ENCODE peak calls at places on chromosome 19, in five cellular contexts. One of them, this sample, is unnamed.

GRCh38 chr19:55289117-55289796 is 5.5 kb downstream of the BRSK1 start:
- DNase-seq in H9: no peak
- DNase-seq in heart left ventricle: no peak
- DNase-seq in prostate gland: no peak
- DNase-seq in A549: no peak
- DNase-seq in this sample: no peak

GRCh38 chr19:45154064-45154827 is 6.5 kb downstream of the NKPD1 start:
- DNase-seq in H9: no peak
- DNase-seq in heart left ventricle: no peak
- DNase-seq in prostate gland: no peak
- DNase-seq in A549: no peak
- DNase-seq in this sample: no peak

GRCh38 chr19:45640849-45641273 is 1.7 kb upstream of the EML2 start:
- DNase-seq in H9: peak; percentile 86
- DNase-seq in heart left ventricle: no peak
- DNase-seq in prostate gland: no peak
- DNase-seq in A549: no peak
- DNase-seq in this sample: no peak

GRCh38 chr19:14363203-14364097 is 17.8 kb upstream of the ADGRE5 start:
- DNase-seq in H9: peak; percentile 92
- DNase-seq in heart left ventricle: peak; percentile 91
- DNase-seq in prostate gland: peak; percentile 16
- DNase-seq in A549: peak; percentile 52
- DNase-seq in this sample: peak; percentile 73

GRCh38 chr19:41811036-41811435 is 14.6 kb downstream of the CEACAM3 start:
- DNase-seq in H9: no peak
- DNase-seq in heart left ventricle: peak; percentile 71
- DNase-seq in prostate gland: no peak
- DNase-seq in A549: no peak
- DNase-seq in this sample: no peak

GRCh38 chr19:4594199-4594598 is 34.7 kb upstream of the SEMA6B start:
- DNase-seq in H9: no peak
- DNase-seq in heart left ventricle: no peak
- DNase-seq in prostate gland: no peak
- DNase-seq in A549: no peak
- DNase-seq in this sample: no peak

GRCh38 chr19:55418185-55418584 is 10.6 kb upstream of the UBE2S start:
- DNase-seq in H9: peak; percentile 73
- DNase-seq in heart left ventricle: no peak
- DNase-seq in prostate gland: peak; percentile 48
- DNase-seq in A549: peak; percentile 91
- DNase-seq in this sample: peak; percentile 69

GRCh38 chr19:45474941-45475516 is 7.2 kb downstream of the FOSB start:
- DNase-seq in H9: no peak
- DNase-seq in heart left ventricle: no peak
- DNase-seq in prostate gland: no peak
- DNase-seq in A549: no peak
- DNase-seq in this sample: peak; percentile 38

GRCh38 chr19:42606660-42607351 is 12.1 kb upstream of the CEACAM8 start:
- DNase-seq in H9: peak; percentile 76
- DNase-seq in heart left ventricle: peak; percentile 73
- DNase-seq in prostate gland: peak; percentile 90
- DNase-seq in A549: peak; percentile 88
- DNase-seq in this sample: peak; percentile 77

GRCh38 chr19:14775855-14776254 is 2.5 kb downstream of the ADGRE2 start:
- DNase-seq in H9: peak; percentile 31
- DNase-seq in heart left ventricle: peak; percentile 72
- DNase-seq in prostate gland: no peak
- DNase-seq in A549: no peak
- DNase-seq in this sample: no peak

GRCh38 chr19:44757735-44758505 is 9.4 kb downstream of the BCL3 start:
- DNase-seq in H9: peak; percentile 74
- DNase-seq in heart left ventricle: peak; percentile 88
- DNase-seq in prostate gland: no peak
- DNase-seq in A549: no peak
- DNase-seq in this sample: peak; percentile 57

GRCh38 chr19:13150919-13151604 is 851 bp downstream of the IER2 start:
- DNase-seq in H9: no peak
- DNase-seq in heart left ventricle: no peak
- DNase-seq in prostate gland: peak; percentile 28
- DNase-seq in A549: no peak
- DNase-seq in this sample: peak; percentile 21

GRCh38 chr19:34067861-34068271 is 104.4 kb upstream of the LSM14A start:
- DNase-seq in H9: no peak
- DNase-seq in heart left ventricle: no peak
- DNase-seq in prostate gland: no peak
- DNase-seq in A549: peak; percentile 89
- DNase-seq in this sample: no peak

GRCh38 chr19:8517551-8518442 is 3.8 kb upstream of the ZNF414 start:
- DNase-seq in H9: no peak
- DNase-seq in heart left ventricle: no peak
- DNase-seq in prostate gland: no peak
- DNase-seq in A549: no peak
- DNase-seq in this sample: no peak

GRCh38 chr19:49812997-49813861 is at the start of gene FUZ:
- DNase-seq in H9: peak; percentile 99
- DNase-seq in heart left ventricle: peak; percentile 97
- DNase-seq in prostate gland: peak; percentile 96
- DNase-seq in A549: peak; percentile 100
- DNase-seq in this sample: peak; percentile 96
- TF ChIP-seq CTCF in H9: peak; percentile 63
- TF ChIP-seq CTCF in heart left ventricle: peak; percentile 9
- TF ChIP-seq CTCF in prostate gland: no peak
- TF ChIP-seq CTCF in A549: no peak
- TF ChIP-seq CTCF in this sample: peak; percentile 34

DNA sequence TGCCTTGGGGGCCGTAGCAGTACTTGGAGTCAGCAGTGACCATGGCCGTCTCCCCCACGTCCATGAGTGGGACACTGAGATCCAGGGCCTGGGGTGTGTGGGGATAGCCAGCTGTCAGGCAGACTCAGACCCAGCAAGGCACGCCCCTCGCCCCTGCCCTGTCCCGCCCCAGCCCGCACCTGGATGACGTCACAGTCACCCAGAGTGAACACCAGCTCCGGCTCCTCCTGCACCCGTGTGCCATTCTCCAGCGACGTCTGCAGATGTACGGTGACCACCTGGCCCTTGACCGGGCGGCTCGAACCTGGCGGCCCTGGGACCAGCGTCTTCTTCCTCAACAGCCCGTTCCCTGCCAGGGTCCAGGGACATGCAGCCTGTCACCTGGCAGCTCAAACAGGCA is 4.0 kb downstream of the FKBP8 start:
- DNase-seq in H9: no peak
- DNase-seq in heart left ventricle: no peak
- DNase-seq in prostate gland: no peak
- DNase-seq in A549: no peak
- DNase-seq in this sample: no peak
- H3K4me1 ChIP-seq in H9: peaks cover 2% of the 10 kb centered on the region
- H3K4me1 ChIP-seq in heart left ventricle: peaks cover 10% of the 10 kb centered on the region
- H3K4me1 ChIP-seq in prostate gland: peaks cover 5% of the 10 kb centered on the region
- H3K4me1 ChIP-seq in A549: peaks cover 11% of the 10 kb centered on the region
- H3K4me1 ChIP-seq in this sample: peaks cover 11% of the 10 kb centered on the region

DNA sequence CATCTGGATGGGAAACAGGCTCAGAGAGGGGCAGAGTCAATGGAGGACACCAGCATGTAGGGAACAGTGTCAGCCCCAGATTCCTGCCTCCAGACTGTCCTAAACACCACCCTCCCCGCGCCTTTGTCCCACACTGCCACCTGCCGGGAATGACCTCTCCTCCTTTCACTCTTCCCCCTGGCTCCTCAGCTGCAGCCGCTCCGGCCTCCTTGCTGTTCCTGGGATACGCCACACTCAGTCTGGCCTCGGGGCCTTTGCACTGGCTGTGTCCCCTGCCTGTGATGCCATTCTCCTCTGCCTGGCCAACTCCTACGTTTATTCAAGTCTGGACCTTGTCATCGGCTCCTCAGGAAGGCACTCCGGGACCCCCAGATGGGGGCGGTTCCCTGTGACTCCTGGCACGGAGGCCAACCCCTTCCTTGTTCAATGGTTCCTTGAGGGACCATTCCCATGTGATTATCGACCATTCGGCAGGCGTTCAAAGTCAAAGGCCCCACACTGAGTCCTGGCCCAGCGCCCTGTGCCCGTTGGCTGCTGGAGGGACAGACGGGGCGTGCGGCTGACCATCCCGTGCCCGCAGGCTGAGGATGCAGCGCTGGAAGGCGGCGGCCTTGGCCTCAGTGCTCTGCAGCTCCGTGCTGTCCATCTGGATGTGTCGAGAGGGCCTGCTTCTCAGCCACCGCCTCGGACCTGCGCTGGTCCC is 15.8 kb downstream of the FUT6 start:
- DNase-seq in H9: peak; percentile 74
- DNase-seq in heart left ventricle: no peak
- DNase-seq in prostate gland: no peak
- DNase-seq in A549: peak; percentile 53
- DNase-seq in this sample: no peak
- TF ChIP-seq CTCF in H9: peak; percentile 45
- TF ChIP-seq CTCF in heart left ventricle: no peak
- TF ChIP-seq CTCF in prostate gland: no peak
- TF ChIP-seq CTCF in A549: peak; percentile 51
- TF ChIP-seq CTCF in this sample: no peak

DNA sequence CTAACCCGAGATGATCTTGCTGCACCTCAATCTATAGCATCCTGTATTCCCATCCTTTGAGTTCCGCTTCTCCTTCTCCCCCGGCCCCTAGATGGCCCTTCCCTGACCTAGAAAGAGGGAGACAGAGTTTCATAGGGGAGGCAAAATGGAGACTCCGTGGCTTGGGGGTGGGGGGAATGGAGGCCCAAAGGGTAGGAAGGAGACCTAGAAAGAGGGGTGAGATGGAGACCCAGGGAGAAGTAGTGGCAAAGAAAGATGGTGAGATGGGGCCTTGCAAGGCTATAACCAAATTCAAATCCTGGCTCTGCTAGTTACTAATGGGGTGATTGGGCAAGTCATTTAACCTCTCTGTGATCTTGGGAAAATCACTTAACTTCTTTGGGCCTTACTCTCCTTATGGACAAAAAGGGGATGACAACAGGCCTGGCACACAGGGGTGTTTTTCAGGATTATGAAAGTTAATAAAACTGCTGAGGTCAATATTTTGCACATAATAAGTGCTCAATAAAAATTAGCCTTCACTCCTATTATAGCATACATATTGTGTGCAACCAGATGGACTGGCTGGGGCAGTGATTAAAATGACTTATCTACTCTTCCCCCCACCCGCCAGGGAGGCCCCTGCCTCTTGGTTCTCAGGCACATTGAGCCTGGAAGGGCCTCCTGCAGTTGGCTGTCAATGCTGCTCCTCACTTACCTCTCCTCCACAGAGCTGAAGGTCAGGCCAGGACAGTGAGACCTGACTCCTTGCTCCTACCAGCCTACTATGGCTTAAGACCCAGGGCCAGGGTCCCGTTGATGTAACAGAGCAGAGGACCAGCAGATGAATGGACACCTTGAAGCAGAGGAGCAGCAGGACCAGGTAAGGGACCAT is 623 bp downstream of the SPHK2 start:
- DNase-seq in H9: peak; percentile 30
- DNase-seq in heart left ventricle: no peak
- DNase-seq in prostate gland: no peak
- DNase-seq in A549: no peak
- DNase-seq in this sample: no peak
- H3K4me1 ChIP-seq in H9: peaks cover 3% of the 10 kb centered on the region
- H3K4me1 ChIP-seq in heart left ventricle: peaks cover 38% of the 10 kb centered on the region
- H3K4me1 ChIP-seq in prostate gland: peaks cover 25% of the 10 kb centered on the region
- H3K4me1 ChIP-seq in A549: peaks cover 48% of the 10 kb centered on the region
- H3K4me1 ChIP-seq in this sample: peaks cover 41% of the 10 kb centered on the region

GRCh38 chr19:3233831-3234230 is 9.4 kb downstream of the CELF5 start:
- DNase-seq in H9: peak; percentile 42
- DNase-seq in heart left ventricle: no peak
- DNase-seq in prostate gland: no peak
- DNase-seq in A549: no peak
- DNase-seq in this sample: no peak
- TF ChIP-seq CTCF in H9: peak; percentile 45
- TF ChIP-seq CTCF in heart left ventricle: no peak
- TF ChIP-seq CTCF in prostate gland: no peak
- TF ChIP-seq CTCF in A549: no peak
- TF ChIP-seq CTCF in this sample: no peak

GRCh38 chr19:48171584-48172170 is 1.2 kb downstream of the ZSWIM9 start:
- DNase-seq in H9: no peak
- DNase-seq in heart left ventricle: peak; percentile 16
- DNase-seq in prostate gland: no peak
- DNase-seq in A549: no peak
- DNase-seq in this sample: no peak

GRCh38 chr19:48169585-48169973 is 565 bp downstream of the LIG1 start:
- DNase-seq in H9: peak; percentile 93
- DNase-seq in heart left ventricle: peak; percentile 89
- DNase-seq in prostate gland: peak; percentile 81
- DNase-seq in A549: peak; percentile 79
- DNase-seq in this sample: peak; percentile 74

GRCh38 chr19:48168689-48169088 is 1.5 kb downstream of the LIG1 start:
- DNase-seq in H9: no peak
- DNase-seq in heart left ventricle: no peak
- DNase-seq in prostate gland: no peak
- DNase-seq in A549: no peak
- DNase-seq in this sample: no peak

GRCh38 chr19:48170817-48171347 is 402 bp downstream of the ZSWIM9 start:
- DNase-seq in H9: peak; percentile 45
- DNase-seq in heart left ventricle: no peak
- DNase-seq in prostate gland: no peak
- DNase-seq in A549: no peak
- DNase-seq in this sample: no peak

GRCh38 chr19:48169974-48170803 is at the start of the genes LIG1 and ZSWIM9:
- DNase-seq in H9: peak; percentile 93
- DNase-seq in heart left ventricle: peak; percentile 94
- DNase-seq in prostate gland: peak; percentile 89
- DNase-seq in A549: peak; percentile 99
- DNase-seq in this sample: peak; percentile 96
- H3K4me1 ChIP-seq in H9: no peaks in the 10 kb centered on the region
- H3K4me1 ChIP-seq in heart left ventricle: no peaks in the 10 kb centered on the region
- H3K4me1 ChIP-seq in prostate gland: peaks cover 3% of the 10 kb centered on the region
- H3K4me1 ChIP-seq in A549: peaks cover 14% of the 10 kb centered on the region
- H3K4me1 ChIP-seq in this sample: peaks cover 11% of the 10 kb centered on the region

GRCh38 chr19:40747536-40747935 is 2.7 kb downstream of the ACTMAP start:
- DNase-seq in H9: no peak
- DNase-seq in heart left ventricle: no peak
- DNase-seq in prostate gland: no peak
- DNase-seq in A549: no peak
- DNase-seq in this sample: no peak

GRCh38 chr19:40743926-40744325 is 6.4 kb downstream of the ACTMAP start:
- DNase-seq in H9: no peak
- DNase-seq in heart left ventricle: no peak
- DNase-seq in prostate gland: no peak
- DNase-seq in A549: no peak
- DNase-seq in this sample: no peak

GRCh38 chr19:40745402-40745780 is 4.9 kb downstream of the ACTMAP start:
- DNase-seq in H9: no peak
- DNase-seq in heart left ventricle: no peak
- DNase-seq in prostate gland: no peak
- DNase-seq in A549: no peak
- DNase-seq in this sample: no peak

GRCh38 chr19:40742477-40742876 is 7.8 kb downstream of the ACTMAP start:
- DNase-seq in H9: no peak
- DNase-seq in heart left ventricle: no peak
- DNase-seq in prostate gland: no peak
- DNase-seq in A549: no peak
- DNase-seq in this sample: no peak

GRCh38 chr19:40744554-40745401 is 5.5 kb downstream of the ACTMAP start:
- DNase-seq in H9: peak; percentile 78
- DNase-seq in heart left ventricle: no peak
- DNase-seq in prostate gland: no peak
- DNase-seq in A549: no peak
- DNase-seq in this sample: peak; percentile 62
- TF ChIP-seq CTCF in H9: peak; percentile 41
- TF ChIP-seq CTCF in heart left ventricle: no peak
- TF ChIP-seq CTCF in prostate gland: no peak
- TF ChIP-seq CTCF in A549: peak; percentile 24
- TF ChIP-seq CTCF in this sample: no peak